ENCODE peak calls at places on chromosomes 7 and 10, in nine cellular contexts. P is fibroblast of lung; M is A549; F is left ventricle myocardium inferior; K is astrocyte; D is tibial artery; J is effector memory CD4-positive, alpha-beta T cell; O is mucosa of descending colon; X is adipocyte. Q is an unnamed sample.
A peak's percentile ranks its signal among the peaks of the same experiment; 100 is the strongest.

GRCh38 chr10:101507828-101508227 is 80.2 kb downstream of the POLL start:
- DNase-seq in F (no peak), P (no peak), M (no peak), K (no peak), O (no peak), X (no peak), J (no peak), D (no peak), Q (no peak)

GRCh38 chr7:70568674-70569334 is 563.1 kb upstream of the GALNT17 start:
- DNase-seq in P (peak; percentile 31), D (no peak), X (no peak), K (peak; percentile 26), F (peak; percentile 35), J (no peak), O (peak; percentile 36), M (no peak), Q (no peak)

GRCh38 chr7:78063758-78064157 is 265.2 kb downstream of the PHTF2 start:
- DNase-seq in O (no peak), M (no peak), D (no peak), P (peak; percentile 40), X (no peak), K (peak; percentile 32), J (no peak), F (no peak), Q (no peak)

GRCh38 chr7:14228341-14228740 is 238.9 kb upstream of the ETV1 start:
- DNase-seq in P (no peak), M (no peak), D (no peak), K (no peak), X (no peak), F (no peak), J (no peak), O (no peak), Q (no peak)

GRCh38 chr10:13439771-13440708 is 88.8 kb downstream of the BEND7 start:
- DNase-seq in F (peak; percentile 25), D (peak; percentile 30), O (peak; percentile 84), M (peak; percentile 69), X (peak; percentile 73), K (no peak), J (peak; percentile 24), P (peak; percentile 16), Q (peak; percentile 52)

GRCh38 chr7:108723343-108723957 is 153.8 kb downstream of the DNAJB9 start:
- DNase-seq in O (no peak), P (peak; percentile 3), M (no peak), J (no peak), F (no peak), K (no peak), D (no peak), X (no peak), Q (no peak)

GRCh38 chr10:23445591-23445990 is 6.7 kb downstream of the OTUD1 start:
- DNase-seq in J (no peak), O (no peak), D (no peak), P (no peak), K (no peak), M (no peak), F (no peak), X (no peak), Q (no peak)

GRCh38 chr10:75281980-75282379 is 46.2 kb upstream of the COMTD1 start:
- DNase-seq in P (no peak), X (no peak), J (no peak), F (no peak), O (no peak), M (no peak), K (no peak), D (no peak), Q (no peak)

GRCh38 chr10:7421519-7421918 is 10.7 kb upstream of the SFMBT2 start:
- DNase-seq in M (no peak), O (no peak), X (no peak), K (no peak), P (no peak), D (no peak), F (no peak), J (no peak), Q (no peak)

GRCh38 chr10:102632394-102633062 is 11.8 kb upstream of the TRIM8 start:
- DNase-seq in O (peak; percentile 26), K (no peak), X (peak; percentile 38), J (no peak), D (no peak), M (no peak), F (no peak), P (peak; percentile 54), Q (no peak)

GRCh38 chr10:18582803-18583202 is 68.6 kb downstream of the NSUN6 start:
- DNase-seq in M (no peak), J (no peak), O (no peak), P (peak; percentile 52), X (no peak), K (peak; percentile 31), F (no peak), D (no peak), Q (no peak)

GRCh38 chr10:11687357-11687771 is 54.8 kb upstream of the ECHDC3 start:
- DNase-seq in X (no peak), F (no peak), K (peak; percentile 35), O (no peak), P (peak; percentile 51), J (no peak), D (no peak), M (no peak), Q (no peak)

GRCh38 chr7:135690566-135690965 is 28.3 kb downstream of the STMP1 start:
- DNase-seq in K (peak; percentile 84), M (no peak), X (peak; percentile 55), J (no peak), D (no peak), P (peak; percentile 88), F (no peak), O (no peak), Q (no peak)

GRCh38 chr7:35716038-35716803 is 21.3 kb upstream of the HERPUD2 start:
- DNase-seq in X (peak; percentile 60), D (no peak), K (no peak), O (no peak), F (no peak), J (no peak), M (no peak), P (peak; percentile 31), Q (no peak)

GRCh38 chr10:103843854-103844567 is 11.4 kb downstream of the SH3PXD2A start:
- DNase-seq in M (no peak), K (peak; percentile 42), D (peak; percentile 55), J (no peak), F (no peak), O (no peak), P (peak; percentile 53), X (peak; percentile 76), Q (no peak)

GRCh38 chr7:151897201-151897711 is 20.3 kb upstream of the PRKAG2 start:
- DNase-seq in J (no peak), O (peak; percentile 57), X (no peak), K (no peak), P (no peak), M (no peak), F (no peak), D (no peak), Q (no peak)

GRCh38 chr10:35016009-35016408 is 74.1 kb downstream of the CUL2 start:
- DNase-seq in K (no peak), J (no peak), F (no peak), P (no peak), O (no peak), D (no peak), X (no peak), M (no peak), Q (no peak)

GRCh38 chr7:110131344-110131743 is 959.6 kb upstream of the LRRN3 start:
- DNase-seq in X (no peak), O (no peak), D (no peak), K (no peak), P (no peak), J (no peak), M (no peak), F (no peak), Q (no peak)

GRCh38 chr10:58240531-58240930 is 27.2 kb downstream of the IPMK start:
- DNase-seq in K (peak; percentile 59), F (no peak), P (peak; percentile 70), M (no peak), J (no peak), D (no peak), O (no peak), X (no peak), Q (no peak)

GRCh38 chr7:48084727-48085432 is 4.2 kb upstream of the UPP1 start:
- DNase-seq in X (peak; percentile 98), K (peak; percentile 99), P (peak; percentile 99), J (peak; percentile 66), M (peak; percentile 88), D (peak; percentile 90), F (peak; percentile 54), O (peak; percentile 39), Q (peak; percentile 73)

GRCh38 chr7:20932785-20933184 is 146.1 kb upstream of the SP8 start:
- DNase-seq in F (no peak), M (no peak), J (no peak), D (no peak), P (no peak), O (no peak), K (no peak), X (no peak), Q (no peak)
- H3K4me3 ChIP-seq in F (no peak overlapping the region), M (no peak overlapping the region), J (no peak overlapping the region), D (no peak overlapping the region), P (no peak overlapping the region), O (no peak overlapping the region), K (no peak overlapping the region), X (no peak overlapping the region), Q (no peak overlapping the region)

DNA sequence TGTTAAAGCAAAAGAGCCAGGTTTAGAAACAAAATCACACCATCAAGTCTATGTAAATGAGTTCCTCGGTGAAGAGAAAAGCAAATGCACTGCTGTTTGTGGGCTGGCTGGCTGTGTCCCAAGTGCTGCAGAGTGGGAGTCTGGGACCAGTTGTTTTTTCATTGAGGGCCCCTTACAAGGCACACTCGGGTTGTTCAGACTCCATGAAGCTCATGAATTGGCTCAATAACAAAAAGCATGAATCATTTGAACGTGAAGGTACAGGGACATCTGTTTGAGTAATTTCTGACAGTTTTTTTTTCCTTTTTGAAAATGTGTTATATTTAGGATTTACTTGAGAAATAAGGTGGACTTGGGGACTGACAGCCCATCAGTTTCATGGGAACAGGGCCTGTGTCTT is 28.0 kb downstream of the GRK5 start:
- DNase-seq in X (no peak), O (no peak), P (peak; percentile 66), K (peak; percentile 53), M (no peak), D (no peak), F (peak; percentile 57), J (no peak), Q (no peak)
- H3K4me1 ChIP-seq in X (peaks cover 13% of the 10 kb centered on the region), O (no peaks in the 10 kb centered on the region), P (peaks cover 28% of the 10 kb centered on the region), K (peaks cover 14% of the 10 kb centered on the region), M (peaks cover 28% of the 10 kb centered on the region), D (no peaks in the 10 kb centered on the region), F (peaks cover 92% of the 10 kb centered on the region), J (no peaks in the 10 kb centered on the region), Q (peaks cover 3% of the 10 kb centered on the region)

DNA sequence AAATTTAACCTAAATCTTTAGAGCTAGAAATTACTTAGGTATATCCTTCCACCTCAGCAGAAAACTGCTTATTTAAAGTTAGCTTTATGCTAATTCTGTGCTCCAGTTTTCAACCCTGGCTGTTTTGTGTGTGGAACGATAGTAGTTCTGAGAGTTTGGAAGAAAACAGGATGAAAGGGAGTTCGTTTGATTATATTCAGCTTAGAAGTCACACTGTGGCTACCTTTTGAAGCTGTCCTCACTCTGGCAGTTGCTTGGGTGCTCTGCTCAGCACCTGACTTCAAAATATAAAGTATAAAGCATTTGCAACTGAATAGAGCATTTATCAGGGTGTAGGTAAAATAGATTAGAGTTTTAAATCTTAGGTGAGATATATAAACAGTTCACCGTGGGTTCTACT is 2.7 kb upstream of the ASCC1 start:
- DNase-seq in P (no peak), J (no peak), M (no peak), K (no peak), O (no peak), F (no peak), D (no peak), X (no peak), Q (no peak)
- H3K4me3 ChIP-seq in P (no peak overlapping the region), J (no peak overlapping the region), M (no peak overlapping the region), K (no peak overlapping the region), O (no peak overlapping the region), F (peak overlapping the region; percentile 69), D (no peak overlapping the region), X (no peak overlapping the region), Q (no peak overlapping the region)

GRCh38 chr7:74183653-74184450 is 9.7 kb downstream of the EIF4H start:
- DNase-seq in P (no peak), X (no peak), K (no peak), O (no peak), M (peak; percentile 41), J (no peak), F (no peak), D (no peak), Q (no peak)
- H3K4me1 ChIP-seq in P (peaks cover 13% of the 10 kb centered on the region), X (peaks cover 71% of the 10 kb centered on the region), K (peaks cover 21% of the 10 kb centered on the region), O (peaks cover 69% of the 10 kb centered on the region), M (peaks cover 33% of the 10 kb centered on the region), J (peaks cover 37% of the 10 kb centered on the region), F (peaks cover 100% of the 10 kb centered on the region), D (no peaks in the 10 kb centered on the region), Q (peaks cover 94% of the 10 kb centered on the region)

Q was measured in left lung.